ENCODE peak calls at places on chromosome 14, in five cellular contexts. M, I, R, O and P are unnamed samples.
A peak's percentile ranks its signal among the peaks of the same experiment; 100 is the strongest.

GRCh38 chr14:59359451-59360124 is 105.6 kb downstream of the GPR135 start:
- DNase-seq in I (no peak), O (no peak), M (no peak), R (no peak), P (no peak)

GRCh38 chr14:34018564-34019244 is 67.8 kb upstream of the EGLN3 start:
- DNase-seq in O (peak; percentile 45), M (no peak), I (no peak), R (no peak), P (no peak)

GRCh38 chr14:54438703-54439102 is 2.5 kb downstream of the CNIH1 start:
- DNase-seq in R (no peak), O (no peak), M (no peak), I (no peak), P (no peak)

GRCh38 chr14:35229084-35229483 is 63.1 kb upstream of the PSMA6 start:
- DNase-seq in M (no peak), I (no peak), R (no peak), O (no peak), P (no peak)

GRCh38 chr14:55038708-55039107 is 11.7 kb downstream of the SOCS4 start:
- DNase-seq in R (no peak), I (no peak), O (no peak), M (no peak), P (no peak)

GRCh38 chr14:93317836-93318807 is 14.7 kb downstream of the BTBD7 start:
- DNase-seq in M (no peak), I (no peak), R (peak; percentile 22), O (no peak), P (no peak)

GRCh38 chr14:88914956-88915355 is 90.5 kb downstream of the TTC8 start:
- DNase-seq in O (no peak), R (no peak), I (no peak), M (no peak), P (no peak)

GRCh38 chr14:87566986-87567385 is 426.0 kb downstream of the GALC start:
- DNase-seq in O (peak; percentile 2), R (no peak), I (no peak), M (no peak), P (no peak)

GRCh38 chr14:56874375-56874774 is 64.1 kb upstream of the OTX2 start:
- DNase-seq in R (peak; percentile 60), O (no peak), I (no peak), M (no peak), P (peak; percentile 55)

GRCh38 chr14:99037777-99038176 is 234.2 kb downstream of the BCL11B start:
- DNase-seq in M (no peak), I (no peak), O (no peak), R (no peak), P (no peak)

GRCh38 chr14:28742171-28742846 is 24.3 kb upstream of the FOXG1 start:
- DNase-seq in M (no peak), I (no peak), R (no peak), O (no peak), P (no peak)

GRCh38 chr14:104652386-104652785 is 37.0 kb upstream of the INF2 start:
- DNase-seq in O (no peak), I (no peak), R (no peak), M (no peak), P (no peak)

GRCh38 chr14:65745396-65746190 is 333.1 kb downstream of the FUT8 start:
- DNase-seq in I (no peak), M (no peak), O (no peak), R (no peak), P (no peak)

GRCh38 chr14:105879503-105879866 is 353.1 kb downstream of the TMEM121 start:
- DNase-seq in R (no peak), M (no peak), I (no peak), O (no peak), P (peak; percentile 1)

GRCh38 chr14:54606631-54607133 is 39.8 kb downstream of the SAMD4A start:
- DNase-seq in M (no peak), I (no peak), O (no peak), R (no peak), P (no peak)

GRCh38 chr14:100159107-100159864 is at the start of gene DEGS2:
- DNase-seq in R (peak; percentile 79), O (no peak), I (peak; percentile 34), M (no peak), P (peak; percentile 81)

GRCh38 chr14:23034498-23035302 is at the start of gene PSMB5:
- DNase-seq in I (peak; percentile 74), M (no peak), R (peak; percentile 91), O (peak; percentile 97), P (peak; percentile 84)

GRCh38 chr14:26293909-26294308 is 303.9 kb downstream of the NOVA1 start:
- DNase-seq in I (no peak), M (no peak), R (no peak), O (no peak), P (no peak)

GRCh38 chr14:42715316-42715715 is 1108.6 kb downstream of the LRFN5 start:
- DNase-seq in I (no peak), R (no peak), O (no peak), M (no peak), P (no peak)

GRCh38 chr14:32202468-32202865 is 602 bp downstream of the RNU6-8 start:
- DNase-seq in R (no peak), M (no peak), I (no peak), O (no peak), P (no peak)

GRCh38 chr14:100381386-100382105 is 58.4 kb downstream of the SLC25A47 start:
- DNase-seq in O (no peak), I (no peak), M (no peak), R (no peak), P (no peak)

GRCh38 chr14:89851031-89851430 is 103.5 kb downstream of the EFCAB11 start:
- DNase-seq in I (no peak), M (peak; percentile 94), R (no peak), O (no peak), P (no peak)

GRCh38 chr14:24087004-24087403 is 7.1 kb upstream of the PCK2 start:
- DNase-seq in O (no peak), R (no peak), M (no peak), I (no peak), P (no peak)

GRCh38 chr14:56248442-56248841 is 130.2 kb downstream of the PELI2 start:
- DNase-seq in M (no peak), I (no peak), O (no peak), R (no peak), P (no peak)

GRCh38 chr14:63045234-63045611 is at the start of gene KCNH5:
- DNase-seq in R (no peak), I (no peak), O (peak; percentile 59), M (peak; percentile 37), P (peak; percentile 40)